ENCODE peak calls at places on chromosomes 6 and 20, in eight cellular contexts. One of them, this sample, is unnamed.

GRCh38 chr6:148842631-148843030 is 95.8 kb downstream of the UST start:
- DNase-seq in choroid plexus epithelial cell: no peak
- DNase-seq in breast epithelium: no peak
- DNase-seq in endodermal cell: no peak
- DNase-seq in ascending aorta: no peak
- DNase-seq in fibroblast of lung: no peak
- DNase-seq in OCI-LY7: no peak
- DNase-seq in Calu3: no peak
- DNase-seq in this sample: no peak

GRCh38 chr20:34271961-34272360 is 30.7 kb downstream of the ASIP start:
- DNase-seq in choroid plexus epithelial cell: peak; percentile 83
- DNase-seq in breast epithelium: no peak
- DNase-seq in endodermal cell: no peak
- DNase-seq in ascending aorta: no peak
- DNase-seq in fibroblast of lung: no peak
- DNase-seq in OCI-LY7: no peak
- DNase-seq in Calu3: no peak
- DNase-seq in this sample: no peak

GRCh38 chr20:31606928-31607639 is 2.0 kb downstream of the ID1 start:
- DNase-seq in choroid plexus epithelial cell: peak; percentile 82
- DNase-seq in breast epithelium: no peak
- DNase-seq in endodermal cell: peak; percentile 90
- DNase-seq in ascending aorta: no peak
- DNase-seq in fibroblast of lung: peak; percentile 85
- DNase-seq in OCI-LY7: no peak
- DNase-seq in Calu3: peak; percentile 72
- DNase-seq in this sample: no peak

GRCh38 chr20:10065154-10065833 is 30.5 kb downstream of the ANKEF1 start:
- DNase-seq in choroid plexus epithelial cell: no peak
- DNase-seq in breast epithelium: no peak
- DNase-seq in endodermal cell: no peak
- DNase-seq in ascending aorta: no peak
- DNase-seq in fibroblast of lung: peak; percentile 47
- DNase-seq in OCI-LY7: no peak
- DNase-seq in Calu3: no peak
- DNase-seq in this sample: no peak

GRCh38 chr6:168047841-168048723 is 30.9 kb downstream of the FRMD1 start:
- DNase-seq in choroid plexus epithelial cell: no peak
- DNase-seq in breast epithelium: no peak
- DNase-seq in endodermal cell: no peak
- DNase-seq in ascending aorta: no peak
- DNase-seq in fibroblast of lung: no peak
- DNase-seq in OCI-LY7: no peak
- DNase-seq in Calu3: no peak
- DNase-seq in this sample: no peak

GRCh38 chr6:141077355-141078333 is 1055.1 kb upstream of the GJE1 start:
- DNase-seq in choroid plexus epithelial cell: peak; percentile 46
- DNase-seq in breast epithelium: no peak
- DNase-seq in endodermal cell: peak; percentile 80
- DNase-seq in ascending aorta: no peak
- DNase-seq in fibroblast of lung: no peak
- DNase-seq in OCI-LY7: peak; percentile 29
- DNase-seq in Calu3: peak; percentile 32
- DNase-seq in this sample: no peak

GRCh38 chr6:104413767-104414166 is 446.0 kb downstream of the HACE1 start:
- DNase-seq in choroid plexus epithelial cell: no peak
- DNase-seq in breast epithelium: no peak
- DNase-seq in endodermal cell: no peak
- DNase-seq in ascending aorta: no peak
- DNase-seq in fibroblast of lung: no peak
- DNase-seq in OCI-LY7: no peak
- DNase-seq in Calu3: no peak
- DNase-seq in this sample: no peak

GRCh38 chr6:139133272-139133671 is 1.6 kb upstream of the HECA start:
- DNase-seq in choroid plexus epithelial cell: no peak
- DNase-seq in breast epithelium: no peak
- DNase-seq in endodermal cell: no peak
- DNase-seq in ascending aorta: no peak
- DNase-seq in fibroblast of lung: no peak
- DNase-seq in OCI-LY7: no peak
- DNase-seq in Calu3: no peak
- DNase-seq in this sample: no peak

GRCh38 chr20:15036938-15037337 is 699.5 kb upstream of the FLRT3 start:
- DNase-seq in choroid plexus epithelial cell: peak; percentile 50
- DNase-seq in breast epithelium: no peak
- DNase-seq in endodermal cell: no peak
- DNase-seq in ascending aorta: no peak
- DNase-seq in fibroblast of lung: no peak
- DNase-seq in OCI-LY7: no peak
- DNase-seq in Calu3: no peak
- DNase-seq in this sample: no peak

GRCh38 chr6:144585217-144585814 is 300.2 kb downstream of the UTRN start:
- DNase-seq in choroid plexus epithelial cell: peak; percentile 73
- DNase-seq in breast epithelium: no peak
- DNase-seq in endodermal cell: no peak
- DNase-seq in ascending aorta: no peak
- DNase-seq in fibroblast of lung: peak; percentile 71
- DNase-seq in OCI-LY7: peak; percentile 32
- DNase-seq in Calu3: peak; percentile 9
- DNase-seq in this sample: no peak

GRCh38 chr20:63653041-63653973 is at the start of gene STMN3:
- DNase-seq in choroid plexus epithelial cell: peak; percentile 92
- DNase-seq in breast epithelium: peak; percentile 88
- DNase-seq in endodermal cell: peak; percentile 99
- DNase-seq in ascending aorta: peak; percentile 93
- DNase-seq in fibroblast of lung: peak; percentile 95
- DNase-seq in OCI-LY7: peak; percentile 42
- DNase-seq in Calu3: peak; percentile 88
- DNase-seq in this sample: peak; percentile 51

GRCh38 chr6:65259080-65259479 is 447.9 kb downstream of the EYS start:
- DNase-seq in choroid plexus epithelial cell: peak; percentile 75
- DNase-seq in breast epithelium: no peak
- DNase-seq in endodermal cell: no peak
- DNase-seq in ascending aorta: no peak
- DNase-seq in fibroblast of lung: peak; percentile 83
- DNase-seq in OCI-LY7: no peak
- DNase-seq in Calu3: no peak
- DNase-seq in this sample: no peak

GRCh38 chr6:129599467-129599866 is 110.5 kb downstream of the ARHGAP18 start:
- DNase-seq in choroid plexus epithelial cell: no peak
- DNase-seq in breast epithelium: no peak
- DNase-seq in endodermal cell: peak; percentile 75
- DNase-seq in ascending aorta: no peak
- DNase-seq in fibroblast of lung: no peak
- DNase-seq in OCI-LY7: no peak
- DNase-seq in Calu3: no peak
- DNase-seq in this sample: no peak

GRCh38 chr20:62636446-62636845 is 5.9 kb upstream of the SLCO4A1 start:
- DNase-seq in choroid plexus epithelial cell: peak; percentile 15
- DNase-seq in breast epithelium: no peak
- DNase-seq in endodermal cell: no peak
- DNase-seq in ascending aorta: no peak
- DNase-seq in fibroblast of lung: no peak
- DNase-seq in OCI-LY7: peak; percentile 29
- DNase-seq in Calu3: no peak
- DNase-seq in this sample: no peak

GRCh38 chr20:50824137-50824536 is 29.3 kb downstream of the BCAS4 start:
- DNase-seq in choroid plexus epithelial cell: peak; percentile 73
- DNase-seq in breast epithelium: peak; percentile 79
- DNase-seq in endodermal cell: no peak
- DNase-seq in ascending aorta: peak; percentile 97
- DNase-seq in fibroblast of lung: peak; percentile 75
- DNase-seq in OCI-LY7: no peak
- DNase-seq in Calu3: peak; percentile 66
- DNase-seq in this sample: peak; percentile 84

GRCh38 chr6:139711714-139712585 is 337.5 kb upstream of the CITED2 start:
- DNase-seq in choroid plexus epithelial cell: peak; percentile 61
- DNase-seq in breast epithelium: no peak
- DNase-seq in endodermal cell: no peak
- DNase-seq in ascending aorta: no peak
- DNase-seq in fibroblast of lung: peak; percentile 46
- DNase-seq in OCI-LY7: no peak
- DNase-seq in Calu3: no peak
- DNase-seq in this sample: no peak

GRCh38 chr6:89921691-89922090 is 27.4 kb downstream of the GJA10 start:
- DNase-seq in choroid plexus epithelial cell: no peak
- DNase-seq in breast epithelium: no peak
- DNase-seq in endodermal cell: no peak
- DNase-seq in ascending aorta: no peak
- DNase-seq in fibroblast of lung: no peak
- DNase-seq in OCI-LY7: no peak
- DNase-seq in Calu3: no peak
- DNase-seq in this sample: no peak

GRCh38 chr20:47645632-47646031 is 139.6 kb downstream of the SULF2 start:
- DNase-seq in choroid plexus epithelial cell: no peak
- DNase-seq in breast epithelium: no peak
- DNase-seq in endodermal cell: no peak
- DNase-seq in ascending aorta: no peak
- DNase-seq in fibroblast of lung: no peak
- DNase-seq in OCI-LY7: no peak
- DNase-seq in Calu3: no peak
- DNase-seq in this sample: no peak

GRCh38 chr6:142079130-142079529 is 53.6 kb upstream of the GJE1 start:
- DNase-seq in choroid plexus epithelial cell: no peak
- DNase-seq in breast epithelium: no peak
- DNase-seq in endodermal cell: no peak
- DNase-seq in ascending aorta: no peak
- DNase-seq in fibroblast of lung: no peak
- DNase-seq in OCI-LY7: no peak
- DNase-seq in Calu3: no peak
- DNase-seq in this sample: no peak

GRCh38 chr6:151441390-151442166 is 10.3 kb downstream of the RMND1 start:
- DNase-seq in choroid plexus epithelial cell: no peak
- DNase-seq in breast epithelium: no peak
- DNase-seq in endodermal cell: no peak
- DNase-seq in ascending aorta: no peak
- DNase-seq in fibroblast of lung: no peak
- DNase-seq in OCI-LY7: no peak
- DNase-seq in Calu3: no peak
- DNase-seq in this sample: no peak

DNA sequence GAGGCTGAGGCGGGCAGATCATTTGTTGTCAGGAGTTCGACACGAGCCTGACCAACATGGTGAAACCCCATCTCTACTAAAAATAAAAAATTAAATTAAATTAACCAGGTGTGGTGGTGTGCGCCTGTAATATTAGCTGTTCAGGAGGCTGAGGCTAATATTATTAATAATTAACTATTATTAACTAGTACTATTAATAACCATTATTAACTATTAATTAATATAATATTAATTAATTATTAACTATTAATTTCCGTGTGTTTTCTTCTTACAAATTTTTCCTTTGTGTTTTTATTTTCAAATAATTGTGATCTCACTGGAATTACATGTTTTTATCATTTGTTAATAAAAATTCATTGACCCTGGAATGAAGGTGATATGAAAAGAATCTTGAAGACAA is 557.4 kb upstream of the ADGRB3 start:
- DNase-seq in choroid plexus epithelial cell: no peak
- DNase-seq in breast epithelium: no peak
- DNase-seq in endodermal cell: no peak
- DNase-seq in ascending aorta: no peak
- DNase-seq in fibroblast of lung: no peak
- DNase-seq in OCI-LY7: no peak
- DNase-seq in Calu3: no peak
- DNase-seq in this sample: no peak
- TF ChIP-seq CTCF in choroid plexus epithelial cell: no peak
- TF ChIP-seq CTCF in breast epithelium: no peak
- TF ChIP-seq CTCF in endodermal cell: no peak
- TF ChIP-seq CTCF in ascending aorta: no peak
- TF ChIP-seq CTCF in fibroblast of lung: no peak
- TF ChIP-seq CTCF in OCI-LY7: no peak
- TF ChIP-seq CTCF in Calu3: no peak
- TF ChIP-seq CTCF in this sample: no peak

GRCh38 chr6:166032366-166033171 is 135.1 kb downstream of the TBXT start:
- DNase-seq in choroid plexus epithelial cell: peak; percentile 96
- DNase-seq in breast epithelium: no peak
- DNase-seq in endodermal cell: peak; percentile 86
- DNase-seq in ascending aorta: no peak
- DNase-seq in fibroblast of lung: peak; percentile 89
- DNase-seq in OCI-LY7: no peak
- DNase-seq in Calu3: peak; percentile 30
- DNase-seq in this sample: no peak
- TF ChIP-seq CTCF in choroid plexus epithelial cell: peak; percentile 36
- TF ChIP-seq CTCF in breast epithelium: peak; percentile 29
- TF ChIP-seq CTCF in endodermal cell: peak; percentile 74
- TF ChIP-seq CTCF in ascending aorta: no peak
- TF ChIP-seq CTCF in fibroblast of lung: peak; percentile 23
- TF ChIP-seq CTCF in OCI-LY7: no peak
- TF ChIP-seq CTCF in Calu3: peak; percentile 37
- TF ChIP-seq CTCF in this sample: no peak

DNA sequence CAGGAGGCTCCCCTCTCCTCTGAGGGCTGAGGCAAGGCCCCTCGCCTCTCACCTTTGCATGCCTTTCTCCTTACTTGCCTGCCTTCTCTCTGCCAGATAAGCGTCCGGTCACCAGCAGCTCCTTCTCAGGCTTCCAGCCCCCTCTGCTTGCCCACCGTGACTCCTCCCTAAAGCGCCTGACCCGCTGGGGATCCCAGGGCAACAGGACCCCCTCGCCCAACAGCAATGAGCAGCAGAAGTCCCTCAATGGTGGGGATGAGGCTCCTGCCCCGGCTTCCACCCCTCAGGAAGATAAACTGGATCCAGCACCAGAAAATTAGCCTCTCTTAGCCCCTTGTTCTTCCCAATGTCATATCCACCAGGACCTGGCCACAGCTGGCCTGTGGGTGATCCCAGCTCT is 21.3 kb upstream of the PPARD start:
- DNase-seq in choroid plexus epithelial cell: no peak
- DNase-seq in breast epithelium: no peak
- DNase-seq in endodermal cell: peak; percentile 40
- DNase-seq in ascending aorta: no peak
- DNase-seq in fibroblast of lung: no peak
- DNase-seq in OCI-LY7: no peak
- DNase-seq in Calu3: no peak
- DNase-seq in this sample: no peak
- TF ChIP-seq CTCF in choroid plexus epithelial cell: no peak
- TF ChIP-seq CTCF in breast epithelium: no peak
- TF ChIP-seq CTCF in endodermal cell: no peak
- TF ChIP-seq CTCF in ascending aorta: no peak
- TF ChIP-seq CTCF in fibroblast of lung: no peak
- TF ChIP-seq CTCF in OCI-LY7: no peak
- TF ChIP-seq CTCF in Calu3: no peak
- TF ChIP-seq CTCF in this sample: no peak

GRCh38 chr6:169521825-169522224 is 180.0 kb downstream of the WDR27 start:
- DNase-seq in choroid plexus epithelial cell: no peak
- DNase-seq in breast epithelium: no peak
- DNase-seq in endodermal cell: no peak
- DNase-seq in ascending aorta: no peak
- DNase-seq in fibroblast of lung: no peak
- DNase-seq in OCI-LY7: no peak
- DNase-seq in Calu3: no peak
- DNase-seq in this sample: no peak

DNA sequence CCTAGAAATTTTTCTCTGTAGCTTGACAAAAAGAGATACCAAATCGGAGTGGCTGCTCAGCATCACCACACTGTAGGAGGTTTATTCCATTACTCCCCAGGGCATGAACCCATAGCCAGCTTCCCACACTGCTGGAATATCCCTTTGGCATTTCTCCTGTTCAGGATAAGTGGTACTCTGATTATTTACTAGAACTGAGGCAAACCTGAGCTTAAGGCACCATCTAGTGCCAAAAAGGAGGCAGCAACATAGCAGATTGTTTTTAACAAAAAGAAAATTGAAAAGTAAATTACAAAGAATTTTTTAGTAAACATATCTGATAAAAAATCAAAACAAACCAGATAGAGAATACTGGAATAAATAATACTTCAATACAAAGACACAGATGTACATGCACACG is 181.7 kb downstream of the WDR27 start:
- DNase-seq in choroid plexus epithelial cell: peak; percentile 77
- DNase-seq in breast epithelium: no peak
- DNase-seq in endodermal cell: no peak
- DNase-seq in ascending aorta: no peak
- DNase-seq in fibroblast of lung: peak; percentile 69
- DNase-seq in OCI-LY7: no peak
- DNase-seq in Calu3: no peak
- DNase-seq in this sample: no peak
- TF ChIP-seq CTCF in choroid plexus epithelial cell: peak; percentile 75
- TF ChIP-seq CTCF in breast epithelium: no peak
- TF ChIP-seq CTCF in endodermal cell: peak; percentile 45
- TF ChIP-seq CTCF in ascending aorta: peak; percentile 50
- TF ChIP-seq CTCF in fibroblast of lung: peak; percentile 64
- TF ChIP-seq CTCF in OCI-LY7: peak; percentile 9
- TF ChIP-seq CTCF in Calu3: peak; percentile 23
- TF ChIP-seq CTCF in this sample: peak; percentile 19